ENCODE peak calls at places on chromosomes 4 and X, in six cellular contexts. C, J, N, F, H and P are unnamed samples.

GRCh38 chr4:1113311-1114009 is at the start of gene RNF212:
- DNase-seq in N (peak), F (peak), J (no peak), H (no peak), C (peak), P (peak)

GRCh38 chr4:125483278-125483677 is 168.5 kb downstream of the FAT4 start:
- DNase-seq in H (no peak), F (no peak), J (peak), C (peak), N (no peak), P (no peak)

GRCh38 chrX:114959729-114960128 is 57.7 kb downstream of the IL13RA2 start:
- DNase-seq in H (no peak), F (no peak), C (peak), N (no peak), J (peak), P (no peak)

GRCh38 chr4:69894706-69895105 is 34.8 kb upstream of the SULT1E1 start:
- DNase-seq in J (no peak), H (no peak), C (no peak), F (no peak), N (no peak), P (no peak)

GRCh38 chr4:143017210-143017609 is 167.5 kb upstream of the USP38 start:
- DNase-seq in N (no peak), H (no peak), F (no peak), J (no peak), C (no peak), P (no peak)

GRCh38 chr4:3641501-3641900 is 109.3 kb upstream of the LRPAP1 start:
- DNase-seq in F (no peak), J (no peak), N (no peak), C (no peak), H (no peak), P (no peak)

GRCh38 chr4:76377922-76378321 is 43.0 kb downstream of the CCDC158 start:
- DNase-seq in N (peak), H (peak), J (peak), C (peak), F (no peak), P (no peak)

GRCh38 chrX:129665916-129666644 is 11.3 kb upstream of the APLN start:
- DNase-seq in N (no peak), C (peak), J (peak), F (no peak), H (no peak), P (no peak)

GRCh38 chr4:85607624-85608023 is 132.7 kb downstream of the ARHGAP24 start:
- DNase-seq in C (no peak), J (no peak), F (peak), H (no peak), N (peak), P (no peak)

GRCh38 chr4:185865901-185866328 is 53.9 kb upstream of the SORBS2 start:
- DNase-seq in J (peak), C (peak), H (no peak), F (no peak), N (peak), P (no peak)

GRCh38 chr4:173675446-173675845 is 145.4 kb upstream of the HAND2 start:
- DNase-seq in F (no peak), C (no peak), J (no peak), H (no peak), N (no peak), P (no peak)

GRCh38 chr4:24856586-24856985 is 56.3 kb downstream of the CCDC149 start:
- DNase-seq in N (no peak), H (no peak), J (peak), C (peak), F (peak), P (no peak)

GRCh38 chrX:74259879-74260491 is 44.0 kb upstream of the ZCCHC13 start:
- DNase-seq in C (no peak), H (no peak), F (no peak), J (no peak), N (no peak), P (no peak)

GRCh38 chr4:81359207-81359606 is 112.5 kb downstream of the RASGEF1B start:
- DNase-seq in C (no peak), N (no peak), F (no peak), J (peak), H (no peak), P (no peak)

GRCh38 chrX:130108647-130109428 is 1.5 kb downstream of the ELF4 start:
- DNase-seq in H (peak), C (no peak), F (peak), J (no peak), N (peak), P (no peak)

GRCh38 chrX:152913354-152913753 is 15.5 kb downstream of the ZNF185 start:
- DNase-seq in F (no peak), H (no peak), N (no peak), J (no peak), C (no peak), P (no peak)

GRCh38 chr4:149781150-149781549 is 34.5 kb downstream of the IQCM start:
- DNase-seq in J (peak), H (no peak), C (peak), N (no peak), F (no peak), P (no peak)

GRCh38 chr4:150593996-150594395 is 12.0 kb downstream of the MAB21L2 start:
- DNase-seq in N (no peak), F (no peak), C (peak), H (no peak), J (peak), P (no peak)

GRCh38 chr4:61527886-61528285 is 327.8 kb downstream of the ADGRL3 start:
- DNase-seq in J (no peak), C (peak), H (no peak), N (no peak), F (no peak), P (no peak)

DNA sequence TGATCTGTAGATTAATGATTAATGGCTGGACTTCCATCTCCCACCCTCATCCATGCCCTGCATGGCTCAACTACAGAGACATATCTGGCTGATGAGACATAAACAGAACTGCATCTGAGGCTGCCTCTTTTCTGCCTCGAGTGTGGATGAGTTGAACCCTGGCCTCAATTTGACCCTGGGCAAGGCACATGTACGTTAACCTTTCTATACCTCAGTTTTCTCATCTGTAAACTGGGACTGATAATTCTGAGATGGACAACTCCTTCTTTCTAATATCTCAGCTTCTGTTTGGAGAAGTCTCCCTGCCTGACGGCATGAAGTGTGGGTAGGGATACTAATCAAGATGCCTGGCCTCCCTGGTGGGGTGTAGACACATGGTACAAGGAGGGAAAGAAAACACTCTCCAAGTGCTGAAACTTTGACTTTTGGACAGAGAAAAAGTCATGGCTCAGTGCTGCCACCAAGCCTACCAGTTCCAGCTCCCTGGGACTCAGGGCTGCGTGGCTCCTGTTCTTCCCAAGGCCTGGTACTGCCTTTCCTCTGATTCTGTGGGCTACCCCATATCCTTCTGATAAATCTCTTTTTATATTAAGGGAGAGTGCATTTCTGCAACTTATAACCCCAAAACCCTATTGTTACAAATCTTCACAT is 64.4 kb downstream of the HAUS3 start:
- DNase-seq in F (no peak), J (no peak), N (no peak), H (no peak), C (no peak), P (no peak)
- TF ChIP-seq CTCF in F (no peak), J (no peak), N (no peak), H (no peak), C (no peak), P (no peak)

GRCh38 chr4:139171878-139172691 is 4.9 kb downstream of the ELF2 start:
- DNase-seq in F (no peak), C (peak), J (peak), N (no peak), H (no peak), P (no peak)

GRCh38 chr4:139163806-139164206 is 13.2 kb downstream of the ELF2 start:
- DNase-seq in N (no peak), H (no peak), J (no peak), C (no peak), F (no peak), P (no peak)

GRCh38 chr4:139164731-139165130 is 12.3 kb downstream of the ELF2 start:
- DNase-seq in F (no peak), C (no peak), N (no peak), J (no peak), H (no peak), P (no peak)

GRCh38 chr4:139170932-139171331 is 6.1 kb downstream of the ELF2 start:
- DNase-seq in C (no peak), N (no peak), J (no peak), H (no peak), F (no peak), P (no peak)

GRCh38 chr4:139167774-139168444 is 9.1 kb downstream of the ELF2 start:
- DNase-seq in J (peak), H (no peak), N (no peak), F (no peak), C (peak), P (no peak)
- TF ChIP-seq CTCF in J (peak), H (no peak), N (no peak), F (peak), C (peak), P (no peak)

GRCh38 chrX:53642326-53642725 is 44.2 kb downstream of the HUWE1 start:
- DNase-seq in J (no peak), H (no peak), F (no peak), N (no peak), C (no peak), P (no peak)
- TF ChIP-seq CTCF in J (no peak), H (no peak), F (no peak), N (no peak), C (no peak), P (no peak)

DNA sequence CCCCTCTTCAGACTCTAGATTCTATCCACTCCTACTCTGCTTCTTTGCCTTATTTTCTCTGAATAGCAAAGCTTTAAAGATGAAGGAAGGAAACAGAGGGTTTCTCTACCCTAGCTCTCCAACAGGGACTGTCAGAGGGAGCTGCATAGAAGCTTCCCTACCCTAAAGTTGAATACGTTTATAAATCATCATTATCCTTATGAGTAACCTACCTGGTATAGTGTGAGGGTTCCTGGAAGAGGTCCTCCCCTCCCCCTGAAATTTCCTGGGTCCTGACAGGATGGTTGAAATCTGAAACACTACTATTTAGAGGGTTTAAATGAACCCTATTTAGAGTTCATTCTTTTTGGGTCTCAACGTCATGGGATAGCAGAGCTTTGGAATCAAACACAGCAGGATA is 187.0 kb upstream of the RBPJ start:
- DNase-seq in F (no peak), H (no peak), N (no peak), C (no peak), J (no peak), P (no peak)
- TF ChIP-seq CTCF in F (no peak), H (no peak), N (no peak), C (no peak), J (no peak), P (no peak)